ENCODE peak calls at places on chromosome 10, in seven cellular contexts. X, H, E, V, T, F and O are unnamed samples.

GRCh38 chr10:123622381-123622780 is 43.8 kb upstream of the GPR26 start:
- DNase-seq in X (no peak), V (no peak), H (peak; percentile 68), F (no peak), T (no peak), E (no peak), O (no peak)

GRCh38 chr10:80709879-80710278 is 172.2 kb downstream of the SH2D4B start:
- DNase-seq in T (no peak), V (no peak), H (no peak), F (no peak), E (no peak), X (no peak), O (no peak)

GRCh38 chr10:119165171-119166110 is at the start of gene SFXN4:
- DNase-seq in X (peak; percentile 67), F (peak; percentile 83), E (peak; percentile 44), T (peak; percentile 83), H (peak; percentile 94), V (peak; percentile 63), O (peak; percentile 89)

GRCh38 chr10:4263281-4263921 is 478.4 kb upstream of the KLF6 start:
- DNase-seq in H (no peak), X (no peak), T (no peak), E (no peak), F (no peak), V (no peak), O (no peak)

GRCh38 chr10:57785546-57785945 is 482.1 kb downstream of the IPMK start:
- DNase-seq in T (no peak), X (no peak), V (no peak), H (no peak), E (no peak), F (no peak), O (no peak)

GRCh38 chr10:107971973-107972372 is 807.5 kb upstream of the SORCS1 start:
- DNase-seq in T (no peak), H (no peak), X (no peak), F (no peak), E (no peak), V (no peak), O (no peak)

GRCh38 chr10:60270426-60270825 is 119.2 kb downstream of the ANK3 start:
- DNase-seq in E (no peak), H (no peak), X (no peak), F (no peak), V (no peak), T (no peak), O (no peak)

GRCh38 chr10:122531935-122532334 is 28.6 kb upstream of the DMBT1 start:
- DNase-seq in E (no peak), V (no peak), H (no peak), T (no peak), X (no peak), F (no peak), O (no peak)

GRCh38 chr10:46031648-46032532 is 1.5 kb upstream of the NCOA4 start:
- DNase-seq in X (no peak), T (peak; percentile 40), E (no peak), V (peak; percentile 95), F (no peak), H (no peak), O (no peak)

GRCh38 chr10:127405221-127405620 is 143.9 kb upstream of the NPS start:
- DNase-seq in F (no peak), E (no peak), T (no peak), X (no peak), V (no peak), H (no peak), O (no peak)

GRCh38 chr10:11881477-11882417 is 58.6 kb downstream of the PROSER2 start:
- DNase-seq in V (peak; percentile 89), T (peak; percentile 48), F (no peak), H (no peak), X (no peak), E (peak; percentile 94), O (no peak)

DNA sequence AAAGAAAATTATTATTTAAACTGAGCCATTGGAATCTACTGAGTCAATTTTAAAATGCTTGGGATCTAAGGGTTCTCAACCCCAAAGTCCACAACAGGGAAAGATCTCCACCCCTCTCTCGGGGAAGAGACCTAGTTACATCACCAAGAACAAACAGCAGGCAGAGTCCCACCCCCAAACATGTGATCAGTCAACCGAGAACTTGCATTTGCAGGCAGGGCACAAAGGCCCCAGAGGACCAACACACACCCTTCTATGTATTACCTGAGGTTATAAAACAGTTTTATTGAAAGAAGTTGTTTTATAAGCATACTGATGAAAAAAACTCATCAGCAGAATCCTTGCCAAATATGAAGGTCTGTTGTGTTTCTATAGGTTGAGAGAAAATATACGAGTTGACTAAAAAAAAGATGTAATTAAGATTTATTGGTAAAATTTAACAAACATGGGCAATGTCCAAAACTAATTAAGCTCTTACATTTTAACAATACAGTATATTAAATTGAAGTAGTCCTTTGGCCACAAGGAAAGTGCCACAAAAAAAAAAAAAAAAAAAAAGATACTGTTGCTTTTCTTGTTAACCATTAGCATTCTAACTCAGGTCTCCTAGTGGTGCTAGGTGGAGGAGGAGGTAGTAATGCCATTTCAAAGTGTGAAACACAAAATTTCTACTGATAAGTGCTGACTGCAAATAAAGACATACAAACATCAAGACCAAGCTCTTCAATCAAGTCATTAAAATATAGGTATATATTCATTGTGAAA is 975 bp upstream of the USP54 start:
- DNase-seq in H (no peak), E (peak; percentile 48), F (peak; percentile 62), V (peak; percentile 95), X (peak; percentile 72), T (peak; percentile 56), O (peak; percentile 71)
- TF ChIP-seq POLR2AphosphoS5 in H (no peak), E (peak; percentile 40), F (peak; percentile 63), V (no peak), X (peak; percentile 68), T (no peak), O (peak; percentile 18)

DNA sequence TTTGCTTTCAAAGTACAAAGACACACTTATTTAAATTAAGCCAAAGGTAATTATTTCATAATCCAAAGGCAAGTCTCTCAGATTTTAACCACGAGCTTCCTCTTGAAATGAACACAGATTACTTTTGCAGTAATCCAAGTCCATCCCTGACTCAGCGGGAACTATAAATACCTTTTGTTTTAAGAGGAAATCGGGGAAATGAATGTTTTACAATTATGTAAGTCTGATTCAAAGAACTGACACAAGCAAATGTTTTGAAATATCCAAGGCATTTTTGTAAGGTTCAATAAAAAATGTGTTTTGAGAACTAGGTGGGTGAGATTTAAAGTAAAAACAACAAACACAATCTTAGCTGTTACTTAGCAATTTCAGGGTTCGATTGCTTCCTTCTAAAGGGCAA is 179.8 kb upstream of the ASAH2 start:
- DNase-seq in E (no peak), V (no peak), F (no peak), H (no peak), T (no peak), X (no peak), O (no peak)
- H3K4me3 ChIP-seq in E (no peak overlapping the region), V (no peak overlapping the region), F (no peak overlapping the region), H (no peak overlapping the region), T (no peak overlapping the region), X (no peak overlapping the region), O (no peak overlapping the region)

GRCh38 chr10:373015-373414 is 237.8 kb downstream of the ZMYND11 start:
- DNase-seq in E (no peak), X (no peak), H (no peak), F (no peak), T (no peak), V (peak; percentile 70), O (no peak)

GRCh38 chr10:371515-371914 is 236.3 kb downstream of the ZMYND11 start:
- DNase-seq in X (no peak), E (no peak), F (no peak), V (no peak), T (no peak), H (no peak), O (peak; percentile 50)

GRCh38 chr10:372566-372965 is 237.3 kb downstream of the ZMYND11 start:
- DNase-seq in E (no peak), X (no peak), H (no peak), F (no peak), V (no peak), T (no peak), O (no peak)

GRCh38 chr10:374354-374753 is 239.1 kb downstream of the ZMYND11 start:
- DNase-seq in F (no peak), V (no peak), E (no peak), H (no peak), X (no peak), T (no peak), O (peak; percentile 51)

DNA sequence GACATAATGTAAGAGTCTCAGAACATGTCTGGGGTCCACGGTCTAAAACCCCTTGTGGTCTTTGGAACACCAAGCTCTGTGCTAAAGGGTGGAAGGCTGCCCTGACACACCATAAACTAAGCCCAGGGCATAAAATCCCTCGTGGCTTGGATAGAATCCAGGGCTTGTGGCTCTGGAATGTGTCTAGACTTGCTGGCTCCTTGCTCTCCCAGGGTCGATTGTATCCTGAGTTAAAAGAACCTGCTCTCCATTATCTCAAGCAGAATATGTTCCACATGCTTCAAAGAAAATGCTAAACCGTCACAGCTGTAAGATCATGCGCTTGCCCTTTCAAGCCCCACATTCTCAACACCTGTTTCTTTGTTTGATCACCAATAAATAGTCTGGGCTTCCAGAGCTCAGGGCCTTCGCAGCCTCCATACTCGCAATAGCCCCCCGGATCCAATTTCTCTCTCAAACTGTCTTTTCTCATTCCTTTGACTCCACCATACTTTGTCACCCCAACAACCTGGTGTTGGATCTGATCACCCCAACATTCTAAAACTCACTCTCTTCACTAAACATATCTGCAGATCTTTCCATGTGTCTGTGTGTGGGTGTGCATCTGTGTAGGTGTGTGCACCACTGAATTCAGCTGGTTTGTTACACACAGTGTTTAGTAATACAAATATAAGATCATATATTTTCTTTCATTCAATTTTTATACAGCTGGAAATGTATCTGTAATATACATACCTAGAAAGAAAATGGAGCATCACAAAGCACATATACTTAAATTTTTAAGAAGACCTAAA is 238.5 kb downstream of the ZMYND11 start:
- DNase-seq in E (no peak), T (no peak), F (no peak), V (peak; percentile 80), H (no peak), X (peak; percentile 33), O (peak; percentile 84)
- TF ChIP-seq POLR2AphosphoS5 in E (no peak), T (no peak), F (no peak), V (no peak), H (peak; percentile 24), X (peak; percentile 24), O (peak; percentile 77)

GRCh38 chr10:73780966-73781365 is 882 bp upstream of the CHCHD1 start:
- DNase-seq in E (no peak), T (no peak), V (no peak), X (no peak), F (no peak), H (no peak), O (peak; percentile 58)

GRCh38 chr10:73781548-73781878 is 335 bp upstream of the CHCHD1 start:
- DNase-seq in T (no peak), X (no peak), E (no peak), V (no peak), H (no peak), F (no peak), O (no peak)

GRCh38 chr10:73779539-73780197 is 2.2 kb upstream of the CHCHD1 start:
- DNase-seq in H (no peak), F (no peak), E (no peak), X (no peak), V (no peak), T (no peak), O (no peak)

GRCh38 chr10:73779018-73779417 is 2.8 kb upstream of the CHCHD1 start:
- DNase-seq in X (no peak), V (no peak), H (no peak), F (no peak), T (no peak), E (no peak), O (peak; percentile 14)

DNA sequence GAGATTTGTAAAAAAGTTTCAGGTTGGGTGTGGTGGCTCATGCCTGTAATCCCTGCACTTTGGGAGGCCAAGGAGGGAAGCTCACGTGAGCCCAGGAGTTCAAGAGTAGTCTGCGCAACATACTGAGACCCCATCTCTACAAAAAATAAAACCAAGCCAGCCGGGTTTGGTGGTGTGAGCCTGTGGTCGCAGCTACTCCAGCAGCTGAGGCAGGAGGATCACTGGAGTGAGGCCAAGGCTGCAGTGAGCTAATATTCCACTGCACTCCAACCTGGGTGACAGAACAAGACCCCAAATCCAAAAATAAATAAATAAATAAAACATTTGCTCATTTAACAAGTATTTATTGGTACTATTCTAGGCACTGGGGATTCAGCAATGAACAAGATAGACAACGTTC is 1.5 kb upstream of the CHCHD1 start:
- DNase-seq in T (no peak), V (no peak), F (no peak), X (no peak), H (no peak), E (no peak), O (peak; percentile 55)
- H3K4me3 ChIP-seq in T (peak overlapping the region; percentile 81), V (peak overlapping the region; percentile 88), F (peak overlapping the region; percentile 85), X (no peak overlapping the region), H (peak overlapping the region; percentile 98), E (peak overlapping the region; percentile 68), O (no peak overlapping the region)